ENCODE peak calls at places on chromosomes 13 and 19, in eight cellular contexts. J, U, Z, K, C, X, I and E are unnamed samples.

GRCh38 chr13:94658926-94659649 is 53.3 kb downstream of the SOX21 start:
- DNase-seq in J (no peak), U (no peak), Z (no peak), K (no peak), C (no peak), X (no peak), I (no peak), E (no peak)

GRCh38 chr19:51296331-51297093 is 14.9 kb upstream of the IGLON5 start:
- DNase-seq in J (no peak), U (no peak), Z (no peak), K (no peak), C (no peak), X (no peak), I (no peak), E (no peak)

GRCh38 chr13:69556540-69557196 is 551.0 kb upstream of the ATXN8OS start:
- DNase-seq in J (no peak), U (no peak), Z (no peak), K (peak), C (no peak), X (no peak), I (no peak), E (no peak)

GRCh38 chr19:6357995-6358394 is 3.3 kb upstream of the CLPP start:
- DNase-seq in J (peak), U (no peak), Z (no peak), K (no peak), C (no peak), X (no peak), I (no peak), E (no peak)

GRCh38 chr13:60139272-60139671 is 24.5 kb downstream of the DIAPH3 start:
- DNase-seq in J (no peak), U (no peak), Z (peak), K (no peak), C (no peak), X (no peak), I (no peak), E (no peak)

GRCh38 chr19:30719189-30719990 is 347.2 kb downstream of the ZNF536 start:
- DNase-seq in J (peak), U (no peak), Z (peak), K (peak), C (no peak), X (no peak), I (peak), E (peak)

GRCh38 chr13:95536629-95537241 is 15.8 kb upstream of the CLDN10 start:
- DNase-seq in J (no peak), U (no peak), Z (peak), K (no peak), C (no peak), X (no peak), I (peak), E (no peak)

GRCh38 chr13:24269803-24270202 is 39.6 kb upstream of the C1QTNF9 start:
- DNase-seq in J (no peak), U (no peak), Z (peak), K (no peak), C (no peak), X (no peak), I (peak), E (no peak)

GRCh38 chr13:98214707-98215106 is 37.6 kb upstream of the RNF113B start:
- DNase-seq in J (peak), U (no peak), Z (no peak), K (no peak), C (no peak), X (no peak), I (no peak), E (no peak)

GRCh38 chr13:44302948-44303575 is 70.6 kb upstream of the SERP2 start:
- DNase-seq in J (no peak), U (no peak), Z (peak), K (no peak), C (no peak), X (no peak), I (peak), E (no peak)

GRCh38 chr19:54448037-54448773 is 794 bp upstream of the LENG8 start:
- DNase-seq in J (peak), U (peak), Z (peak), K (peak), C (no peak), X (no peak), I (peak), E (peak)

GRCh38 chr19:48509467-48510194 is 2.0 kb downstream of the LMTK3 start:
- DNase-seq in J (no peak), U (no peak), Z (peak), K (no peak), C (no peak), X (no peak), I (no peak), E (no peak)

GRCh38 chr19:15562145-15562544 is 52.9 kb upstream of the CYP4F8 start:
- DNase-seq in J (no peak), U (no peak), Z (no peak), K (no peak), C (no peak), X (no peak), I (no peak), E (no peak)
- TF ChIP-seq CTCF in J (no peak), U (no peak), Z (no peak), K (no peak), C (no peak), X (no peak), I (no peak), E (no peak)

DNA sequence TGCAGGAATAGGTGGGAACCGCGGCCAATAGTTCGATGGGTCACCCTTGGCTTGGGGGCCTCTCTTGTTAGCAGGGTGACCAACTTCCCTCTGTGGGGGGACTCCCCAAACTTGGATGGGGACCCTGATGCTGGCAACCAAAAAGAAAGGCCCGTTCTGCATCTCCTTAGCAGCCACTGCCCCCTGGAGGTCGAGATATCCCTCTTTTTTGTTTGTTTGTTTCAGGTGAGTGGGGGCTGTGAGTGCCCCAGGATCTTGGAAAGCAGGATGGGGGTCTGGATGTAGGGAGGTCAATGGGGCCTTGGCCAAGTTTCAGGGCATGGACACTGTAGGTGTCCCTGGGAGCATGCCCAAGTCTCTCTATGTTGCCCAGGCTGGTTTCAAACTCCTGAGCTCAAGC is 7.7 kb upstream of the CRTC1 start:
- DNase-seq in J (no peak), U (no peak), Z (peak), K (no peak), C (no peak), X (no peak), I (peak), E (peak)
- TF ChIP-seq CTCF in J (no peak), U (peak), Z (peak), K (no peak), C (no peak), X (no peak), I (peak), E (peak)

GRCh38 chr13:73341748-73342147 is 282.9 kb downstream of the KLF5 start:
- DNase-seq in J (no peak), U (no peak), Z (peak), K (no peak), C (no peak), X (no peak), I (no peak), E (no peak)
- TF ChIP-seq CTCF in J (no peak), U (no peak), Z (peak), K (no peak), C (no peak), X (no peak), I (no peak), E (no peak)

GRCh38 chr13:37270206-37271001 is 164.9 kb upstream of the CSNK1A1L start:
- DNase-seq in J (no peak), U (no peak), Z (no peak), K (no peak), C (no peak), X (no peak), I (peak), E (no peak)
- TF ChIP-seq CTCF in J (no peak), U (peak), Z (no peak), K (no peak), C (no peak), X (no peak), I (peak), E (no peak)

DNA sequence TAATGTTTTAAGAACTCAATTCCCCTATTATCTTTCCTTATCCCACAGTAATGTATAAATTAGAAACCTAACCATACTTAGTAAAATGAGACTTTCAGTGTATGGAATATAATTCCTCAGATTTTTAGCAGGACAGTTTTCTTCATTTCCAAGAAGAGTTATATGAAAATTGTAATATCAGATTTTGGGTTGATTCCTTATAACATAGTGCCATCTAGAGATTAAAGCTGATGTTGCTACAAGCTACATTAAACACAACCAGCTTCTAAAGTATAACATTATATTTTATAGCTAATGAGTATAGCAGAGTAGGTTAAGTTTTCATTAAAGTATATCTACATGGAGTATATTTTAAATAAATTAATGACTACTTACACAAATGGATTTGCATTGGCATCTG is 99.7 kb upstream of the MIR17HG start:
- DNase-seq in J (no peak), U (no peak), Z (no peak), K (no peak), C (no peak), X (no peak), I (peak), E (no peak)
- TF ChIP-seq CTCF in J (no peak), U (no peak), Z (no peak), K (no peak), C (no peak), X (no peak), I (no peak), E (no peak)